ENCODE peak calls at places on chromosomes 1 and 21, in four cellular contexts. Q is Peyer's patch, Y is sigmoid colon, S is GM12878. O is an unnamed sample. For H3K4me1, the result is how much of the 10 kb centered on the place peaks cover.

GRCh38 chr1:4046836-4047461 is 146.9 kb upstream of the C1orf174 start:
- DNase-seq in S (no peak), Q (no peak), Y (no peak), O (peak)

GRCh38 chr1:12112711-12113161 is 49.6 kb downstream of the TNFRSF8 start:
- DNase-seq in S (no peak), Y (no peak), Q (no peak), O (peak)

GRCh38 chr1:23449918-23450317 is 25.4 kb upstream of the TCEA3 start:
- DNase-seq in Q (peak), S (no peak), Y (peak), O (no peak)

GRCh38 chr21:32456497-32456918 is 44.0 kb downstream of the EVA1C start:
- DNase-seq in Q (no peak), S (no peak), Y (peak), O (no peak)

GRCh38 chr1:244576259-244576892 is 76.5 kb upstream of the DESI2 start:
- DNase-seq in S (no peak), Q (no peak), Y (no peak), O (no peak)

GRCh38 chr1:43549921-43550597 is 19.4 kb downstream of the PTPRF start:
- DNase-seq in S (no peak), Y (peak), Q (peak), O (peak)

GRCh38 chr1:7003676-7004075 is 218.4 kb downstream of the CAMTA1 start:
- DNase-seq in Y (no peak), Q (no peak), S (no peak), O (no peak)

GRCh38 chr1:76961181-76961580 is 93.9 kb downstream of the ST6GALNAC5 start:
- DNase-seq in Y (no peak), Q (no peak), S (no peak), O (no peak)

GRCh38 chr1:229347528-229347927 is 4.7 kb upstream of the CCSAP start:
- DNase-seq in Y (no peak), Q (no peak), S (no peak), O (no peak)

GRCh38 chr1:16162163-16162822 is 6.4 kb upstream of the EPHA2 start:
- DNase-seq in Y (no peak), Q (peak), S (no peak), O (no peak)

GRCh38 chr21:39313042-39313456 is 383 bp downstream of the BRWD1 start:
- DNase-seq in Y (peak), Q (no peak), S (no peak), O (no peak)

GRCh38 chr1:168743001-168743400 is 14.0 kb upstream of the DPT start:
- DNase-seq in Q (no peak), Y (no peak), S (no peak), O (no peak)

GRCh38 chr21:38802050-38803026 is 3.4 kb upstream of the ETS2 start:
- DNase-seq in S (no peak), Y (no peak), Q (no peak), O (no peak)

GRCh38 chr1:193709607-193710006 is 523.2 kb upstream of the B3GALT2 start:
- DNase-seq in S (no peak), Q (no peak), Y (no peak), O (no peak)

GRCh38 chr1:18233176-18233864 is 125.7 kb downstream of the IGSF21 start:
- DNase-seq in S (no peak), Q (no peak), Y (no peak), O (no peak)

GRCh38 chr1:209873067-209873810 is 45.5 kb downstream of the UTP25 start:
- DNase-seq in Q (no peak), Y (no peak), S (no peak), O (no peak)

GRCh38 chr1:14715266-14715665 is 116.8 kb downstream of the KAZN start:
- DNase-seq in Y (no peak), S (no peak), Q (no peak), O (no peak)

GRCh38 chr1:96525657-96526613 is 195.6 kb upstream of the PTBP2 start:
- DNase-seq in S (no peak), Q (no peak), Y (no peak), O (no peak)

GRCh38 chr21:37435120-37435519 is 68.5 kb downstream of the DYRK1A start:
- DNase-seq in S (no peak), Q (peak), Y (peak), O (no peak)

GRCh38 chr1:30707412-30708360 is 15.7 kb downstream of the MATN1 start:
- DNase-seq in S (no peak), Q (peak), Y (peak), O (peak)

GRCh38 chr1:228152918-228153258 is 3.2 kb downstream of the GJC2 start:
- DNase-seq in Q (no peak), Y (peak), S (no peak), O (peak)

GRCh38 chr21:42025392-42026071 is 15.4 kb upstream of the ZBTB21 start:
- DNase-seq in Q (no peak), S (no peak), Y (peak), O (no peak)

GRCh38 chr1:53971718-53972117 is 25.6 kb downstream of the LRRC42 start:
- DNase-seq in Y (no peak), S (no peak), Q (no peak), O (no peak)

GRCh38 chr1:93904228-93904627 is 5.0 kb downstream of the GCLM start:
- DNase-seq in Q (no peak), S (no peak), Y (no peak), O (no peak)

GRCh38 chr1:115373305-115373704 is 35.3 kb upstream of the NGF start:
- DNase-seq in Q (no peak), Y (no peak), S (no peak), O (no peak)

GRCh38 chr1:21773585-21773984 is 9.4 kb downstream of the USP48 start:
- DNase-seq in Q (peak), S (no peak), Y (peak), O (no peak)

GRCh38 chr21:36260030-36260787 is 59.8 kb upstream of the MORC3 start:
- DNase-seq in Y (no peak), S (peak), Q (peak), O (no peak)

GRCh38 chr1:18373882-18374493 is 106.7 kb upstream of the KLHDC7A start:
- DNase-seq in Q (no peak), Y (no peak), S (no peak), O (no peak)

GRCh38 chr1:192382758-192383157 is 66.0 kb downstream of the RGS21 start:
- DNase-seq in Q (no peak), S (no peak), Y (no peak), O (no peak)

GRCh38 chr21:9738527-9738926 is 782.9 kb upstream of the TPTE start:
- DNase-seq in S (no peak), Q (no peak), Y (no peak), O (no peak)

GRCh38 chr1:155079210-155079486 is 511 bp downstream of the EFNA3 start:
- DNase-seq in Q (no peak), S (no peak), Y (no peak), O (no peak)

DNA sequence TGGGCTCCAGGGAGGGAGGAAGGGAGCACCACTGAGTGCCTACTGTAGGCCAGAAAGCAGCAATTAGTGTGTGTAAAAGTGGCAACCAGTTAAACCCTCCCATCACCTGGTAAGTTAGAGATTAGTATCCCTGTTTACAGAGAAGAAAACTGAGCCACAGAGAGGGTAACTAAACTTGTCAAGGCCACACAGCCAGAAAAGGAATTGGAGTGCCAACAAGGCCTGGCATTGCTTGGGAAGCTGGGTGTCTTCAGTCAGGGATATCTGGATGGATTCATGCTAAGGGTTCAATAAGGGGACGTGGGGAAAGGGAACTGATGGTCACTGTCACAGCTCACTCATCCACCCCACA is 23.6 kb upstream of the ADGRB2 start:
- DNase-seq in S (no peak), Q (no peak), Y (no peak), O (no peak)
- H3K4me3 ChIP-seq in S (peak), Q (peak), Y (peak), O (no peak)

GRCh38 chr1:234542211-234542850 is 63.4 kb upstream of the TARBP1 start:
- DNase-seq in Q (no peak), Y (peak), S (no peak), O (no peak)

GRCh38 chr1:234538930-234539649 is 60.1 kb upstream of the TARBP1 start:
- DNase-seq in S (no peak), Y (peak), Q (no peak), O (no peak)

GRCh38 chr1:234541281-234541975 is 62.4 kb upstream of the TARBP1 start:
- DNase-seq in S (no peak), Q (no peak), Y (peak), O (no peak)

GRCh38 chr1:234539666-234540403 is 60.9 kb upstream of the TARBP1 start:
- DNase-seq in Y (peak), S (no peak), Q (no peak), O (no peak)

GRCh38 chr1:234540404-234540762 is 61.4 kb upstream of the TARBP1 start:
- DNase-seq in Q (no peak), Y (peak), S (no peak), O (no peak)
- H3K4me1 ChIP-seq in Q (under half), Y (half or more), S (under half), O (under half)

GRCh38 chr21:26966360-26966977 is 419 bp downstream of the ADAMTS5 start:
- DNase-seq in Y (peak), S (no peak), Q (no peak), O (peak)
- H3K4me3 ChIP-seq in Y (peak), S (no peak), Q (peak), O (peak)

DNA sequence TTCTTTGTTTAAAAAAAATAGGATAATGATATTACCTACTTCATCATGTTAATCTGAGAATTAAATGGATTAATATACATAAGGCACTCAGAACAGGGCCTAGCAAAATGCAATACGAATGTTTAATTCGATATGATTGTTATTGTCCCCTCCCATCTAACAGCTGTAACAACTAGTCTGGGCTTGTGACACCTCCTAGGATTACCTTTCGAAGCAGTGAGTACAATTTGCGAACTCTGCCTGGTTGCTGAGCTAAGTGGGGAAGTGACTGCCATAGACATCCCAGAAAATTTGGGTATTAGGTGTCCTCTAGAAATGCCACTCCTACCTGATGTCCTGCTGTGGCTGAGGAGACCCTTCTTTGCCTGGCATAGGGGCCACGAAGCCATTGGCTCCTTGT is 3.0 kb downstream of the RASSF5 start:
- DNase-seq in S (no peak), Y (no peak), Q (no peak), O (no peak)
- H3K4me1 ChIP-seq in S (under half), Y (under half), Q (under half), O (under half)

DNA sequence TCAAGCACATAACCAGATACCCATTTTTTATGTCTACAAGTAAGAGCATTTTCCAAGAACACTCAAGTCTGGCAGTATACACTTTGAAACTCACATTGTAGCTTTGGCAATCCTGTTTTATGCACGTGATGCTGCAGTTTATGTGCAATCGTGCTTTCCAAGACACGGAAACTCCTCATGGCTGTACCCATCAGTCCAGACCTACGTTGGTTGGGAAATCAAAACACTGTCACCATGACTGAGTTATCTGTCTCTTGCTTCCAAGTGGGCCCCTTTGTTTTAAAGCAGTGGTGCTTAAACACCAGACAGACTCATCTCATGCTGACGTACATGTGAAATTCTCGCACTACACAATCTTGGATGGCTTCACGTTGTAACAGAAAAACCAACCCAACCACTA is 192.8 kb downstream of the LTN1 start:
- DNase-seq in S (no peak), Y (peak), Q (no peak), O (no peak)
- H3K4me3 ChIP-seq in S (no peak), Y (no peak), Q (no peak), O (no peak)

DNA sequence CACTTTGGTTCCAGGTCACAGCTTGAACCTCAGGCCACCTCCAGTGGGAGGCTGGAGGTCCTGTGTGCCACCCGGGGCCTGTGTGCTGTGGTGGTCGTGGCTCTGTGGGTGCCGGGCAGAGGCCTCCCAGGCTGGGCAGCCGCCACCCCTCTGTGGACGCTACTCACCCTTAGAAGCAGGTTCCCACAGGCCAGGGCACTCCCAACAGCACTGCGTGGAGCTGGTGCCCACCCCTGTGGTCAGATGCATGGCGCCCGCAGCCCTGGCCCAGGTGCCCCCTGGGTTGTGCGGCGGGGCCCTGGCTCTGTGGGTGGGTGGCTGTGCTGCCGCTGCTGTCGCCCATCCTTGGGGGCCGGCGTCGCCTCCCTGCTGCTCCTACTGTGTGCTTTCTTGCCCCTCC is 39.7 kb downstream of the SKI start:
- DNase-seq in S (no peak), Q (no peak), Y (no peak), O (no peak)
- H3K4me1 ChIP-seq in S (under half), Q (under half), Y (half or more), O (half or more)

GRCh38 chr1:24744911-24745710 is at the start of gene CLIC4:
- DNase-seq in S (peak), Q (peak), Y (peak), O (peak)
- H3K4me3 ChIP-seq in S (peak), Q (peak), Y (peak), O (peak)

GRCh38 chr1:162660598-162660997 is 28.3 kb downstream of the DDR2 start:
- DNase-seq in Y (no peak), S (no peak), Q (no peak), O (no peak)
- H3K4me1 ChIP-seq in Y (under half), S (under half), Q (under half), O (under half)

GRCh38 chr1:9066945-9067807 is 2.3 kb downstream of the SLC2A5 start:
- DNase-seq in Y (peak), S (no peak), Q (peak), O (no peak)

GRCh38 chr1:9069324-9070100 is at the start of gene SLC2A5:
- DNase-seq in Y (peak), S (peak), Q (peak), O (no peak)

GRCh38 chr1:9070421-9071015 is 1.1 kb upstream of the SLC2A5 start:
- DNase-seq in Y (no peak), S (no peak), Q (peak), O (no peak)

GRCh38 chr1:9071554-9072235 is 2.3 kb upstream of the SLC2A5 start:
- DNase-seq in S (no peak), Q (no peak), Y (peak), O (peak)

DNA sequence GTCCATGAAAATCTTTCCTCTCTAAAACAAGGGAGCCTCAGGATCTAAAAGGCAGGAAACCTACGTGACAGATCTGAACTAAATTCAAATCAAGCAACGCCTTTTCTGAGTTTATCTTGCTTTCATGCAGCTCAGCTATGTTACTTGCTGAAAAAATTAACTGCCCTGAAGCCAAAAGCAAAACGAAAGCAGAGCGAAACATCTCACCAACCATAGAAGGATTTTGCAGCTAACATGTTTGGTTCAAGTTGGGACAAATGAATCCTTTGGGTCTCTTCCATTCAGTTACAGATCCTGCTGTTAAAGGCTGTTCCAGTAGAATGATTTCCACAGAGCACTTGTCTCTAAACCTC is 488 bp downstream of the SLC2A5 start:
- DNase-seq in Y (no peak), Q (no peak), S (peak), O (no peak)
- H3K4me3 ChIP-seq in Y (peak), Q (peak), S (peak), O (no peak)